ENCODE peak calls at places on chromosomes 7 and 10, in ten cellular contexts. N is left ventricle myocardium inferior, D is spleen, F is heart left ventricle, O is suprapubic skin, B is ovary, R is mammary epithelial cell, M is uterus, V is GM23338, I is right lobe of liver. E is an unnamed sample.
A peak's percentile ranks its signal among the peaks of the same experiment; 100 is the strongest.

GRCh38 chr7:129188892-129189660 is 643 bp downstream of the SMO start:
- DNase-seq in N (no peak), D (peak; percentile 80), F (no peak), O (no peak), B (peak; percentile 51), R (peak; percentile 10), M (no peak), V (peak; percentile 53), I (peak; percentile 47), E (no peak)

GRCh38 chr7:129334473-129334872 is 99.8 kb upstream of the STRIP2 start:
- DNase-seq in N (no peak), D (no peak), F (no peak), O (no peak), B (no peak), R (no peak), M (no peak), V (peak; percentile 45), I (no peak), E (no peak)

GRCh38 chr7:101035941-101036340 is 16.1 kb downstream of the MUC17 start:
- DNase-seq in N (no peak), D (no peak), F (no peak), O (no peak), B (no peak), R (no peak), M (no peak), V (no peak), I (no peak), E (no peak)

GRCh38 chr7:73436031-73436929 is 2.7 kb downstream of the FZD9 start:
- DNase-seq in N (no peak), D (no peak), F (no peak), O (no peak), B (no peak), R (no peak), M (no peak), V (no peak), I (peak; percentile 46), E (no peak)

GRCh38 chr7:118087121-118087520 is 96.8 kb upstream of the LSM8 start:
- DNase-seq in N (no peak), D (no peak), F (no peak), O (no peak), B (no peak), R (peak; percentile 19), M (no peak), V (no peak), I (no peak), E (no peak)

GRCh38 chr7:140035400-140036223 is 27.1 kb downstream of the PARP12 start:
- DNase-seq in N (no peak), D (no peak), F (no peak), O (no peak), B (no peak), R (peak; percentile 70), M (no peak), V (no peak), I (no peak), E (no peak)

GRCh38 chr7:51455948-51456347 is 139.3 kb upstream of the COBL start:
- DNase-seq in N (no peak), D (no peak), F (no peak), O (no peak), B (no peak), R (no peak), M (no peak), V (peak; percentile 30), I (no peak), E (no peak)

GRCh38 chr7:1632506-1632905 is 37.6 kb upstream of the ELFN1 start:
- DNase-seq in N (no peak), D (no peak), F (no peak), O (no peak), B (no peak), R (no peak), M (no peak), V (no peak), I (no peak), E (no peak)

GRCh38 chr10:12501851-12502525 is 152.6 kb downstream of the CAMK1D start:
- DNase-seq in N (peak; percentile 25), D (peak; percentile 64), F (no peak), O (peak; percentile 49), B (no peak), R (no peak), M (no peak), V (no peak), I (no peak), E (no peak)

GRCh38 chr10:66799474-66799873 is 126.4 kb upstream of the LRRTM3 start:
- DNase-seq in N (no peak), D (no peak), F (no peak), O (no peak), B (no peak), R (peak; percentile 13), M (no peak), V (no peak), I (no peak), E (no peak)

GRCh38 chr10:96280859-96281258 is 9.5 kb upstream of the BLNK start:
- DNase-seq in N (no peak), D (no peak), F (no peak), O (no peak), B (no peak), R (peak; percentile 82), M (no peak), V (no peak), I (no peak), E (no peak)

GRCh38 chr7:1865000-1865808 is 195.1 kb downstream of the ELFN1 start:
- DNase-seq in N (no peak), D (no peak), F (no peak), O (no peak), B (no peak), R (no peak), M (no peak), V (no peak), I (no peak), E (no peak)

DNA sequence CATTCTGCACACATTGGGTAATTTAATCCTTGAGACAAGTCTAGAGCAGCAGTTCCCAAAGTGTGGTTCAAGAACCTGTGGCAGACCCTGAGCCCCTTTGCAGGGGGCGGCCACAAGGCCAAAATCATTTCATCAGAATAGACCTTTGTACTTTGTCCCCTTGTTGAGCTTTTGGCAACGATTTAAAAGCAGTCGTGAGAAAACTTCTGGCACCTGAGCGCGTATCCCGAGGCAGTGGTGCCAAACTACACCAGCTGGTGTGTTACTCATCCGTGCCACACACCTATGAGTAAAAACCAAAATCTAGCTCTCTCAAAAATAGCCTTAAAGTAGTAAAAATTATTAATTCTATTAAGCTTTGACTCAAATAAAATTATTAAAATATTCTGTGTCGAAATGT is 306.8 kb downstream of the SDK1 start:
- DNase-seq in N (no peak), D (no peak), F (no peak), O (no peak), B (no peak), R (no peak), M (no peak), V (no peak), I (peak; percentile 27), E (no peak)
- H3K27ac ChIP-seq in N (no peak overlapping the region), D (no peak overlapping the region), F (no peak overlapping the region), O (no peak overlapping the region), B (no peak overlapping the region), R (no peak overlapping the region), M (no peak overlapping the region), V (no peak overlapping the region), I (no peak overlapping the region), E (no peak overlapping the region)

GRCh38 chr10:47438857-47439474 is 44.9 kb downstream of the ANXA8 start:
- DNase-seq in N (no peak), D (peak; percentile 31), F (no peak), O (peak; percentile 67), B (no peak), R (peak; percentile 62), M (no peak), V (peak; percentile 80), I (peak; percentile 63), E (no peak)
- TF ChIP-seq CTCF in N (peak; percentile 59), D (no peak), F (peak; percentile 11), O (peak; percentile 25), B (no peak), R (peak; percentile 85), M (no peak), V (peak; percentile 53), I (peak; percentile 48), E (peak; percentile 67)

GRCh38 chr10:74333174-74333573 is 182.2 kb downstream of the ADK start:
- DNase-seq in N (no peak), D (no peak), F (no peak), O (no peak), B (no peak), R (no peak), M (no peak), V (no peak), I (no peak), E (no peak)

GRCh38 chr10:74334221-74334620 is 183.2 kb downstream of the ADK start:
- DNase-seq in N (no peak), D (no peak), F (no peak), O (no peak), B (no peak), R (no peak), M (no peak), V (no peak), I (no peak), E (no peak)

GRCh38 chr10:74329873-74330272 is 178.9 kb downstream of the ADK start:
- DNase-seq in N (no peak), D (no peak), F (no peak), O (no peak), B (no peak), R (peak; percentile 69), M (no peak), V (no peak), I (no peak), E (no peak)

GRCh38 chr10:74328388-74328787 is 177.4 kb downstream of the ADK start:
- DNase-seq in N (no peak), D (no peak), F (no peak), O (no peak), B (no peak), R (no peak), M (no peak), V (no peak), I (no peak), E (peak; percentile 22)

GRCh38 chr10:74332398-74332797 is 181.4 kb downstream of the ADK start:
- DNase-seq in N (no peak), D (no peak), F (no peak), O (no peak), B (no peak), R (no peak), M (no peak), V (no peak), I (no peak), E (no peak)
- H3K27ac ChIP-seq in N (no peak overlapping the region), D (no peak overlapping the region), F (no peak overlapping the region), O (no peak overlapping the region), B (no peak overlapping the region), R (no peak overlapping the region), M (no peak overlapping the region), V (no peak overlapping the region), I (no peak overlapping the region), E (no peak overlapping the region)

DNA sequence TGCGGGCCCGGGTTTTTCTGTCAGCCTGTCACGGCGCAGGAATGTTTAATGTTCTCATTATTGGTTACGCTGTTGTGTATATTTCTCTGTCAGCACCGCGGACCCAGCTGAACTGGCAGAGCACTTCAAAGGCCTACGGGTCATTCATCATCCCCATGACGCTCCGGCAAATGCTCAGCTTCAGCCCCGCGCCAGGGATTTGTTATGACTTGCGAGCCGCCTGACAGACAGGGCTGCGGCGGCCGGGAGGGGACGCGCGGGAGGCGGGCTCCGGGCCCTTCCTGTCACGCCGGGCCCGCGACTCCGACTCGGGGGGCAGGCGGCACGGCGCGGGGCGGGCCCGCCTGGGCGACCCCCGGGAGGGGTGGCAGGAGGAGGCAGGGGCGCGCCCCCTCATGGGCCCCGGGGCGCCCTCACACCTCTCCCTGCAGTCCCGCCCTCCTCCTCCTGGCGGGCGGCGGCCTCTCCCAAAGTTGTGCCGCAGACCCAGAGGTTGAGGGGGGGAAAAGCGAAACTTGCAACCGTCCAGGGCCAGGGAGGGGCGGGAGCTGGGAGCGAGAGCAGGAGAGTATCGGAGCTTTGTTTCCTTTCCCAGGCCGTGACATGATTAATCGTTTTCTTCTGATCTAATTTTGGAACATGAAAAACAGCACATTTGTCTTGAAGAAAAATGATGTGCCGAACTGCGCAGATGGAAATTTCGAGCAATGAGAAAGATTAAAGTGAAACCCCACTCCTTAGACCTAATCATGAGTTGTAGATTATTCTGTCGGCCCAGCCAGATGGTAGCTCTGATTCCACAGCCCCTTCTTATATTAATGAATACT is 59.3 kb upstream of the COMTD1 start:
- DNase-seq in N (peak; percentile 78), D (peak; percentile 89), F (peak; percentile 82), O (peak; percentile 92), B (peak; percentile 85), R (peak; percentile 94), M (peak; percentile 91), V (peak; percentile 76), I (peak; percentile 72), E (peak; percentile 93)
- TF ChIP-seq CTCF in N (peak; percentile 53), D (no peak), F (no peak), O (peak; percentile 6), B (no peak), R (peak; percentile 28), M (peak; percentile 64), V (peak; percentile 7), I (peak; percentile 25), E (no peak)